ENCODE peak calls at places on chromosomes 11 and 22, in four cellular contexts. One of them, this sample, is unnamed.

GRCh38 chr11:118612378-118612777 is 5.0 kb downstream of the PHLDB1 start:
- DNase-seq in HCT116: no peak
- DNase-seq in K562: no peak
- DNase-seq in HepG2: no peak
- DNase-seq in this sample: no peak

GRCh38 chr11:28903716-28904115 is 795.5 kb downstream of the METTL15 start:
- DNase-seq in HCT116: no peak
- DNase-seq in K562: no peak
- DNase-seq in HepG2: no peak
- DNase-seq in this sample: peak; percentile 12

GRCh38 chr11:133810766-133811165 is 34.5 kb downstream of the SPATA19 start:
- DNase-seq in HCT116: no peak
- DNase-seq in K562: no peak
- DNase-seq in HepG2: no peak
- DNase-seq in this sample: no peak

GRCh38 chr11:120835601-120836228 is 188.2 kb upstream of the TBCEL start:
- DNase-seq in HCT116: no peak
- DNase-seq in K562: no peak
- DNase-seq in HepG2: peak; percentile 5
- DNase-seq in this sample: no peak

GRCh38 chr11:132874638-132875037 is 657.7 kb downstream of the OPCML start:
- DNase-seq in HCT116: no peak
- DNase-seq in K562: no peak
- DNase-seq in HepG2: no peak
- DNase-seq in this sample: no peak

GRCh38 chr11:116792869-116793475 is 1.3 kb upstream of the APOA5 start:
- DNase-seq in HCT116: no peak
- DNase-seq in K562: no peak
- DNase-seq in HepG2: no peak
- DNase-seq in this sample: no peak

GRCh38 chr22:24985824-24986214 is 33.3 kb downstream of the KIAA1671 start:
- DNase-seq in HCT116: no peak
- DNase-seq in K562: no peak
- DNase-seq in HepG2: peak; percentile 46
- DNase-seq in this sample: no peak

GRCh38 chr11:21628641-21629040 is 564.2 kb upstream of the ANO5 start:
- DNase-seq in HCT116: no peak
- DNase-seq in K562: no peak
- DNase-seq in HepG2: no peak
- DNase-seq in this sample: no peak

GRCh38 chr11:9498457-9499078 is 37.8 kb downstream of the ZNF143 start:
- DNase-seq in HCT116: no peak
- DNase-seq in K562: no peak
- DNase-seq in HepG2: peak; percentile 23
- DNase-seq in this sample: no peak

GRCh38 chr11:47924184-47924671 is 56.1 kb upstream of the PTPRJ start:
- DNase-seq in HCT116: peak; percentile 41
- DNase-seq in K562: no peak
- DNase-seq in HepG2: peak; percentile 45
- DNase-seq in this sample: peak; percentile 92

GRCh38 chr11:94869186-94869585 is 101.0 kb downstream of the AMOTL1 start:
- DNase-seq in HCT116: no peak
- DNase-seq in K562: no peak
- DNase-seq in HepG2: no peak
- DNase-seq in this sample: no peak

GRCh38 chr22:47322854-47323253 is 560.4 kb downstream of the TBC1D22A start:
- DNase-seq in HCT116: no peak
- DNase-seq in K562: no peak
- DNase-seq in HepG2: no peak
- DNase-seq in this sample: no peak

GRCh38 chr11:92671081-92671480 is 298.4 kb upstream of the MTNR1B start:
- DNase-seq in HCT116: no peak
- DNase-seq in K562: no peak
- DNase-seq in HepG2: no peak
- DNase-seq in this sample: no peak

GRCh38 chr11:116650052-116650451 is 122.7 kb downstream of the BUD13 start:
- DNase-seq in HCT116: no peak
- DNase-seq in K562: no peak
- DNase-seq in HepG2: no peak
- DNase-seq in this sample: no peak

GRCh38 chr11:121649798-121650197 is 197.0 kb upstream of the SORL1-AS1 start:
- DNase-seq in HCT116: no peak
- DNase-seq in K562: no peak
- DNase-seq in HepG2: no peak
- DNase-seq in this sample: peak; percentile 88

GRCh38 chr11:5123802-5124521 is 14.2 kb downstream of the OR52A5 start:
- DNase-seq in HCT116: peak; percentile 56
- DNase-seq in K562: peak; percentile 81
- DNase-seq in HepG2: peak; percentile 46
- DNase-seq in this sample: peak; percentile 58

GRCh38 chr11:1760351-1761109 is 3.2 kb downstream of the CTSD start:
- DNase-seq in HCT116: no peak
- DNase-seq in K562: no peak
- DNase-seq in HepG2: no peak
- DNase-seq in this sample: no peak

GRCh38 chr11:117633186-117633585 is 163.8 kb downstream of the DSCAML1 start:
- DNase-seq in HCT116: no peak
- DNase-seq in K562: no peak
- DNase-seq in HepG2: no peak
- DNase-seq in this sample: no peak

GRCh38 chr22:26927841-26928240 is 270.5 kb downstream of the MIAT start:
- DNase-seq in HCT116: no peak
- DNase-seq in K562: no peak
- DNase-seq in HepG2: no peak
- DNase-seq in this sample: no peak

GRCh38 chr22:32745251-32745995 is 56.1 kb upstream of the TIMP3 start:
- DNase-seq in HCT116: peak; percentile 70
- DNase-seq in K562: no peak
- DNase-seq in HepG2: no peak
- DNase-seq in this sample: peak; percentile 23

GRCh38 chr11:77609234-77609633 is 19.5 kb downstream of the AQP11 start:
- DNase-seq in HCT116: no peak
- DNase-seq in K562: no peak
- DNase-seq in HepG2: no peak
- DNase-seq in this sample: no peak

GRCh38 chr11:94968334-94968958 is 4.9 kb downstream of the CWC15 start:
- DNase-seq in HCT116: no peak
- DNase-seq in K562: no peak
- DNase-seq in HepG2: peak; percentile 27
- DNase-seq in this sample: peak; percentile 47

GRCh38 chr11:898160-898517 is 12.5 kb downstream of the CHID1 start:
- DNase-seq in HCT116: peak; percentile 13
- DNase-seq in K562: peak; percentile 30
- DNase-seq in HepG2: peak; percentile 27
- DNase-seq in this sample: no peak

GRCh38 chr22:46467006-46467405 is 70.4 kb downstream of the CELSR1 start:
- DNase-seq in HCT116: no peak
- DNase-seq in K562: no peak
- DNase-seq in HepG2: no peak
- DNase-seq in this sample: no peak

DNA sequence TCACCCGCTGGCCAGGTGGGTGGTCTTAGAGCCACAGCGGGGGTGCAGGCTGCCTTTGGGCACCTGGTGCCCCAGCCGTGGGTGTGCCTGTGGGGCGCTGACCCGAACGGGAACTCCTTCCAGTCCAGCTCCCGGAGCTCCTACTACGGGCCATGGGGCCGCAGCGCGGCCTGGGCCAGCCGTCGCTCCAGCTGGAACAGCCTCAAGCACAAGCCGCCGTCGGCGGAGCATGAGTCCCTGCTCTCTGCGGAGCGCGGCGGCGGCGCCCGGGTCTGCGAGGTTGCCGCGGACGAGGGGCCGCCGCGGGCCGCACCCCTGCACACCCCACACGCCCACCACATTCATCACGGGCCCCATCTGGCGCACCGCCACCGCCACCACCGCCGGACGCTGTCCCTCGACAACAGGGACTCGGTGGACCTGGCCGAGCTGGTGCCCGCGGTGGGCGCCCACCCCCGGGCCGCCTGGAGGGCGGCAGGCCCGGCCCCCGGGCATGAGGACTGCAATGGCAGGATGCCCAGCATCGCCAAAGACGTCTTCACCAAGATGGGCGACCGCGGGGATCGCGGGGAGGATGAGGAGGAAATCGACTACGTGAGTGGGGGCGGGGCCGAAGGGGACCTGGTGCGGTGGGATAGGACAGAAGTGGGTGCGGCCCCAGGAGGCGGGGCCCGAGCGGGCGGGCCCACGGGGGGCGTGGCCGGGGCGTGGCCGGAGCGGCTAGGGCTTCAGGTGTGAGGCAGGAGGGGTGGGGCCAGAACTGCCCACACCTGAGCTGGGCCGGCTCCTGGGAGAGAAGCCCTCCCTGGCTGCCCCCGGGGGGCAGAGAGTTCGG is 91.5 kb downstream of the CACNA1I start:
- DNase-seq in HCT116: no peak
- DNase-seq in K562: peak; percentile 89
- DNase-seq in HepG2: no peak
- DNase-seq in this sample: peak; percentile 55
- TF ChIP-seq JUND in HCT116: no peak
- TF ChIP-seq JUND in K562: no peak
- TF ChIP-seq JUND in HepG2: no peak
- TF ChIP-seq JUND in this sample: no peak

DNA sequence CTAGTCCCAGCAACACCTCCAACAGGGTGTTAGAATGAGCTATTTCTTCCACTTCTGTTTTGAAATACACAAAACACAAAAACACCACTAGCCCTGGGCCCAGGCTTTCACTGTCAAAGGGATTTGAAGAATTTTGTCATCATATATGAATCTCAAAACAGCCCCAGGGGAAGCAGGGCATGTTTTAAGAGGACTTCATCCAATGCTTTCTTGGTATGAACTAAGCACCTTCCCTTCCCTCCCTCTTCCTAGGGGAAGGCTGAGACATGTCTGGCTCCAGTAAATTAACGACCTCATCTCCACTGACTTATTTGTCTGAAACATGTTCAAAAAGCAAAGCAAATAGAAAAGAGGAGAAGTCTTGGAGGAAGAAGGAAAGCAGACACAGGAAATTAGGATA is 75.7 kb upstream of the INCENP start:
- DNase-seq in HCT116: no peak
- DNase-seq in K562: no peak
- DNase-seq in HepG2: no peak
- DNase-seq in this sample: peak; percentile 45
- TF ChIP-seq JUND in HCT116: no peak
- TF ChIP-seq JUND in K562: no peak
- TF ChIP-seq JUND in HepG2: no peak
- TF ChIP-seq JUND in this sample: no peak

GRCh38 chr22:48826546-48826945 is 1001.1 kb downstream of the BRD1 start:
- DNase-seq in HCT116: no peak
- DNase-seq in K562: no peak
- DNase-seq in HepG2: no peak
- DNase-seq in this sample: no peak

GRCh38 chr22:48825802-48826520 is 1001.7 kb downstream of the BRD1 start:
- DNase-seq in HCT116: no peak
- DNase-seq in K562: no peak
- DNase-seq in HepG2: no peak
- DNase-seq in this sample: no peak

GRCh38 chr22:48823941-48824340 is 1003.7 kb downstream of the BRD1 start:
- DNase-seq in HCT116: no peak
- DNase-seq in K562: no peak
- DNase-seq in HepG2: no peak
- DNase-seq in this sample: no peak

GRCh38 chr22:48827228-48827810 is 1000.4 kb downstream of the BRD1 start:
- DNase-seq in HCT116: no peak
- DNase-seq in K562: no peak
- DNase-seq in HepG2: no peak
- DNase-seq in this sample: no peak

GRCh38 chr22:48824673-48825651 is 1002.7 kb downstream of the BRD1 start:
- DNase-seq in HCT116: no peak
- DNase-seq in K562: no peak
- DNase-seq in HepG2: no peak
- DNase-seq in this sample: no peak
- TF ChIP-seq JUND in HCT116: no peak
- TF ChIP-seq JUND in K562: no peak
- TF ChIP-seq JUND in HepG2: no peak
- TF ChIP-seq JUND in this sample: no peak

GRCh38 chr11:114353448-114353847 is 46.9 kb downstream of the C11orf71 start:
- DNase-seq in HCT116: no peak
- DNase-seq in K562: no peak
- DNase-seq in HepG2: no peak
- DNase-seq in this sample: no peak

GRCh38 chr11:114362958-114363357 is 37.4 kb downstream of the C11orf71 start:
- DNase-seq in HCT116: no peak
- DNase-seq in K562: no peak
- DNase-seq in HepG2: no peak
- DNase-seq in this sample: no peak

GRCh38 chr11:114354076-114354475 is 46.2 kb downstream of the C11orf71 start:
- DNase-seq in HCT116: no peak
- DNase-seq in K562: peak; percentile 63
- DNase-seq in HepG2: no peak
- DNase-seq in this sample: no peak

GRCh38 chr11:114359342-114359741 is 41.0 kb downstream of the C11orf71 start:
- DNase-seq in HCT116: no peak
- DNase-seq in K562: no peak
- DNase-seq in HepG2: no peak
- DNase-seq in this sample: no peak

GRCh38 chr11:114358711-114359110 is 41.6 kb downstream of the C11orf71 start:
- DNase-seq in HCT116: no peak
- DNase-seq in K562: no peak
- DNase-seq in HepG2: no peak
- DNase-seq in this sample: peak; percentile 53
- TF ChIP-seq JUND in HCT116: no peak
- TF ChIP-seq JUND in K562: no peak
- TF ChIP-seq JUND in HepG2: no peak
- TF ChIP-seq JUND in this sample: no peak

GRCh38 chr11:35523861-35524260 is 1.6 kb downstream of the PAMR1 start:
- DNase-seq in HCT116: no peak
- DNase-seq in K562: no peak
- DNase-seq in HepG2: no peak
- DNase-seq in this sample: no peak

GRCh38 chr11:35523351-35523768 is 2.1 kb downstream of the PAMR1 start:
- DNase-seq in HCT116: no peak
- DNase-seq in K562: no peak
- DNase-seq in HepG2: no peak
- DNase-seq in this sample: no peak

GRCh38 chr11:35524780-35525179 is 636 bp downstream of the PAMR1 start:
- DNase-seq in HCT116: no peak
- DNase-seq in K562: no peak
- DNase-seq in HepG2: no peak
- DNase-seq in this sample: no peak

GRCh38 chr11:35525501-35526175 is at the start of gene PAMR1:
- DNase-seq in HCT116: no peak
- DNase-seq in K562: no peak
- DNase-seq in HepG2: no peak
- DNase-seq in this sample: peak; percentile 62

GRCh38 chr11:35526370-35526792 is 965 bp upstream of the PAMR1 start:
- DNase-seq in HCT116: peak; percentile 27
- DNase-seq in K562: no peak
- DNase-seq in HepG2: no peak
- DNase-seq in this sample: no peak
- TF ChIP-seq JUND in HCT116: no peak
- TF ChIP-seq JUND in K562: no peak
- TF ChIP-seq JUND in HepG2: no peak
- TF ChIP-seq JUND in this sample: no peak